ENCODE peak calls at places on chromosomes 12 and 14, in four cellular contexts. One of them, this sample, is unnamed.

GRCh38 chr14:97299661-97300060 is 502.5 kb downstream of the VRK1 start:
- DNase-seq in hepatocyte: no peak
- DNase-seq in astrocyte: no peak
- DNase-seq in stomach: no peak
- DNase-seq in this sample: no peak

GRCh38 chr14:41299924-41300323 is 306.8 kb upstream of the LRFN5 start:
- DNase-seq in hepatocyte: no peak
- DNase-seq in astrocyte: no peak
- DNase-seq in stomach: no peak
- DNase-seq in this sample: no peak

GRCh38 chr12:102202556-102202955 is 4.9 kb upstream of the PMCH start:
- DNase-seq in hepatocyte: no peak
- DNase-seq in astrocyte: no peak
- DNase-seq in stomach: no peak
- DNase-seq in this sample: no peak

GRCh38 chr14:60656755-60657608 is 7.7 kb upstream of the SIX1 start:
- DNase-seq in hepatocyte: peak; percentile 68
- DNase-seq in astrocyte: peak; percentile 49
- DNase-seq in stomach: peak; percentile 59
- DNase-seq in this sample: peak; percentile 59

GRCh38 chr12:72276212-72276865 is 4.2 kb downstream of the TRHDE start:
- DNase-seq in hepatocyte: no peak
- DNase-seq in astrocyte: no peak
- DNase-seq in stomach: no peak
- DNase-seq in this sample: no peak

GRCh38 chr12:71727958-71728357 is 26.7 kb upstream of the RAB21 start:
- DNase-seq in hepatocyte: no peak
- DNase-seq in astrocyte: no peak
- DNase-seq in stomach: no peak
- DNase-seq in this sample: no peak

GRCh38 chr12:115341442-115341841 is 657.5 kb upstream of the TBX3 start:
- DNase-seq in hepatocyte: peak; percentile 81
- DNase-seq in astrocyte: peak; percentile 97
- DNase-seq in stomach: peak; percentile 36
- DNase-seq in this sample: peak; percentile 49

GRCh38 chr14:36659822-36660735 is 1.6 kb upstream of the PAX9 start:
- DNase-seq in hepatocyte: no peak
- DNase-seq in astrocyte: no peak
- DNase-seq in stomach: no peak
- DNase-seq in this sample: no peak

GRCh38 chr14:23094666-23095195 is at the start of gene ACIN1:
- DNase-seq in hepatocyte: peak; percentile 91
- DNase-seq in astrocyte: peak; percentile 77
- DNase-seq in stomach: peak; percentile 75
- DNase-seq in this sample: peak; percentile 99

GRCh38 chr12:53978477-53979356 is 4.0 kb upstream of the HOTAIR start:
- DNase-seq in hepatocyte: peak; percentile 84
- DNase-seq in astrocyte: no peak
- DNase-seq in stomach: no peak
- DNase-seq in this sample: no peak

GRCh38 chr14:50871914-50872732 is at the start of gene ABHD12B:
- DNase-seq in hepatocyte: no peak
- DNase-seq in astrocyte: no peak
- DNase-seq in stomach: no peak
- DNase-seq in this sample: no peak

GRCh38 chr14:73025544-73025943 is 1.4 kb downstream of the ZFYVE1 start:
- DNase-seq in hepatocyte: no peak
- DNase-seq in astrocyte: no peak
- DNase-seq in stomach: no peak
- DNase-seq in this sample: no peak

GRCh38 chr12:42163913-42164312 is 19.2 kb upstream of the GXYLT1 start:
- DNase-seq in hepatocyte: no peak
- DNase-seq in astrocyte: no peak
- DNase-seq in stomach: no peak
- DNase-seq in this sample: no peak

GRCh38 chr12:111523587-111523986 is 75.5 kb downstream of the ATXN2 start:
- DNase-seq in hepatocyte: no peak
- DNase-seq in astrocyte: no peak
- DNase-seq in stomach: no peak
- DNase-seq in this sample: no peak

GRCh38 chr12:12008232-12008850 is 62.4 kb upstream of the BCL2L14 start:
- DNase-seq in hepatocyte: no peak
- DNase-seq in astrocyte: peak; percentile 43
- DNase-seq in stomach: no peak
- DNase-seq in this sample: no peak

GRCh38 chr14:92481386-92481785 is 32.2 kb upstream of the RIN3 start:
- DNase-seq in hepatocyte: no peak
- DNase-seq in astrocyte: peak; percentile 61
- DNase-seq in stomach: no peak
- DNase-seq in this sample: no peak

GRCh38 chr14:89391123-89391522 is 25.9 kb downstream of the FOXN3 start:
- DNase-seq in hepatocyte: no peak
- DNase-seq in astrocyte: peak; percentile 30
- DNase-seq in stomach: no peak
- DNase-seq in this sample: no peak

GRCh38 chr12:78095623-78096022 is 264.9 kb downstream of the NAV3 start:
- DNase-seq in hepatocyte: no peak
- DNase-seq in astrocyte: no peak
- DNase-seq in stomach: no peak
- DNase-seq in this sample: no peak

GRCh38 chr12:124554429-124555029 is 12.9 kb downstream of the NCOR2 start:
- DNase-seq in hepatocyte: no peak
- DNase-seq in astrocyte: no peak
- DNase-seq in stomach: no peak
- DNase-seq in this sample: no peak
- H3K4me1 ChIP-seq in hepatocyte: peaks cover 36% of the 10 kb centered on the region
- H3K4me1 ChIP-seq in astrocyte: peaks cover 30% of the 10 kb centered on the region
- H3K4me1 ChIP-seq in stomach: peaks cover 98% of the 10 kb centered on the region
- H3K4me1 ChIP-seq in this sample: peaks cover 11% of the 10 kb centered on the region

DNA sequence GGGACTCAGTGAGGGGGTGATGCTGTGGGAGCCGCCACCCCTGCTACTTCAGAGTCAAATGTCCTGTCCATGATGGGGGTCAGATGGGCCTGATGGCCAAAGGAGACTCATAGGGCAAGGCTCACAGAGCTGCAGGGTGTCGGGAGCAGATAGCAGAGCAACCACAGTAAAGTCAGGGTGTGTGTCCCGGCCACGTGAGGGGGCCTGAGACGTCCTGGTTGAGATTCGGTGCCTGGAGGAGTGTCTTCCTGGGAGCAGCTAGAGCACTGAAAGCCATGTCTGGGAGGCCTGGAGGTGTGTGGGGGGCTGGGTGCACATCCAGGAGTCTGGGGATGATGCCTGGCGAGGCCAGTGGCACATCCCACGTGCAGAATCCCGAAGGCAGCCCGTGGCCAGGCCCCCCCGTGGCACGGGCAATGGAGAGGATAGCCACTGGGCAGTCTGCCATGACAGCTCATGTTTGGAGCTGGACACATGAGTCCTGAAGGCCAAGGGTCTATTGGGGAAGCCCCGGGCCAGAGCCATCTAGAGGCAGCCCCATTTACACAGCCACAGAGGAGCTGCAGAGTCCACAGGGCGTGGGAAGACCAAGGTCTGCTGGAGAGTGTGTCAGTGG is 308.0 kb upstream of the SFSWAP start:
- DNase-seq in hepatocyte: no peak
- DNase-seq in astrocyte: no peak
- DNase-seq in stomach: no peak
- DNase-seq in this sample: no peak
- H3K9me3 ChIP-seq in hepatocyte: no peaks in the 10 kb centered on the region
- H3K9me3 ChIP-seq in astrocyte: peaks cover 6% of the 10 kb centered on the region
- H3K9me3 ChIP-seq in stomach: peaks cover 8% of the 10 kb centered on the region
- H3K9me3 ChIP-seq in this sample: peaks cover under 1% of the 10 kb centered on the region

GRCh38 chr14:68408680-68409079 is 384.2 kb downstream of the ZFP36L1 start:
- DNase-seq in hepatocyte: no peak
- DNase-seq in astrocyte: no peak
- DNase-seq in stomach: no peak
- DNase-seq in this sample: no peak
- TF ChIP-seq CTCF in hepatocyte: peak; percentile 3
- TF ChIP-seq CTCF in astrocyte: no peak
- TF ChIP-seq CTCF in stomach: no peak
- TF ChIP-seq CTCF in this sample: no peak

DNA sequence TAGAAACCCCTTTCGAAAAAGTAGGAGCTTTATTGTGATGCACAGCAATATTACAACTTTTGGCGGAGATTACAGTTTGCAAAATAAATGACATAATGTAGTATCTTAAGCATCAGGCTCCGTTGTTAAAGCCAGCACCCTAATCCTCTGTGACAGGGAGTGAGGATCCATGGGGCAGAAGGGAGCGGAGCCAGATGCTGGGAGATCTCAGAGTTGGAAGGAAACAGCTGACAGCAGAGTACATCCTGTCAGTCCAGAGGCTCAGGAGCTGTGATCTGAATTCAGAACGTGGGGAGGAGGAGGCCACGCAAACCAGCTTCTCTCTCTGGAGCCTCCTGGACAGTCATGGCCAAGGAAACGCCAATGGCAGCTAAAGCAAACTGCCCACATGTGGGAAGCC is 55.7 kb downstream of the TMTC1 start:
- DNase-seq in hepatocyte: no peak
- DNase-seq in astrocyte: no peak
- DNase-seq in stomach: no peak
- DNase-seq in this sample: no peak
- H3K4me1 ChIP-seq in hepatocyte: peaks cover 5% of the 10 kb centered on the region
- H3K4me1 ChIP-seq in astrocyte: peaks cover 10% of the 10 kb centered on the region
- H3K4me1 ChIP-seq in stomach: peaks cover 17% of the 10 kb centered on the region
- H3K4me1 ChIP-seq in this sample: no peaks in the 10 kb centered on the region

GRCh38 chr12:13976880-13977279 is 4.5 kb downstream of the GRIN2B start:
- DNase-seq in hepatocyte: no peak
- DNase-seq in astrocyte: no peak
- DNase-seq in stomach: no peak
- DNase-seq in this sample: no peak
- H3K9me3 ChIP-seq in hepatocyte: no peaks in the 10 kb centered on the region
- H3K9me3 ChIP-seq in astrocyte: no peaks in the 10 kb centered on the region
- H3K9me3 ChIP-seq in stomach: no peaks in the 10 kb centered on the region
- H3K9me3 ChIP-seq in this sample: no peaks in the 10 kb centered on the region

GRCh38 chr14:87883750-87884149 is 109.2 kb downstream of the GALC start:
- DNase-seq in hepatocyte: no peak
- DNase-seq in astrocyte: no peak
- DNase-seq in stomach: no peak
- DNase-seq in this sample: no peak

DNA sequence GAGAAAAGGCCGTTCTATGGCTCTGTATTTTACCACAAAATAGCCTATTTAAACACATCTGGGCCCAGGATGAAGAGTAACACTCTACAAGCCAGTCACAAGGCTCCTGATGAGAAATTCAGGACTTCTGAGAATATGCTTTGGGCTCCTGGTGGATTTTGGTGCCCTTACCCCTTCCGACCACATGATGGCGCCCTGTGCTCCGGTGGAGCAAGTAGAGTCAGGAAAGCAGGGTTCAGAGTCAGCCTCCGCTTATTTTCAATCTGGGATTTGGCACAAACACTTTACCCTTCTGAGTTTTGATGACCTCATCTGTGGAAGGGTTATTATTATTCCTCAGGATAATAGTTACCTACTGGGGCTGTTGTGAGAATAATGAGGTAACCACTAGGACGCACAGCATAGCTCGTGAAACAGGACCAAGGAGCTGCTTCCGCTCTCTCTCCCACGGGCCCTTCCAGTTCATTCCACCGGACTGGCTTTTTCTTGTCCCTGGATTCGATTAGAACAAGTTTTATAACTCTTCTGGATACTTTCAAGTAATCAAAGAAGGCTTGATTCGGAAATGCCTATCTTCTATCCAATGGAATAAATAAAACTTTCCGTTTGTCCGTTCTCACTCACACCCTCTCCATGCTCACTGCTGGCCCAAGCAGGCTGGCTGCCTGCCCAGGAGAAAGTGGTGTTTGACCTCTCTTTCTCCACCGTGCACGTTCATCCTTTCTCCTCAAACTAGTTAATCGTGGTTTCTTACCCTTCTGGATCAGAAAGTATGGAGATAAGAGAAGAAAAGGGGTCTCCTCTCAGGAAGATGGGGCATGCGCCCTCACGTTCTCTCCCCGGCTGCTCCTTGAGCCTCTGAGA is 104.6 kb downstream of the GALC start:
- DNase-seq in hepatocyte: peak; percentile 12
- DNase-seq in astrocyte: no peak
- DNase-seq in stomach: no peak
- DNase-seq in this sample: peak; percentile 23
- TF ChIP-seq CTCF in hepatocyte: peak; percentile 25
- TF ChIP-seq CTCF in astrocyte: peak; percentile 34
- TF ChIP-seq CTCF in stomach: no peak
- TF ChIP-seq CTCF in this sample: no peak

GRCh38 chr14:79334272-79334671 is 877.0 kb downstream of the DIO2 start:
- DNase-seq in hepatocyte: no peak
- DNase-seq in astrocyte: no peak
- DNase-seq in stomach: no peak
- DNase-seq in this sample: no peak
- H3K4me1 ChIP-seq in hepatocyte: no peaks in the 10 kb centered on the region
- H3K4me1 ChIP-seq in astrocyte: peaks cover 13% of the 10 kb centered on the region
- H3K4me1 ChIP-seq in stomach: no peaks in the 10 kb centered on the region
- H3K4me1 ChIP-seq in this sample: no peaks in the 10 kb centered on the region

DNA sequence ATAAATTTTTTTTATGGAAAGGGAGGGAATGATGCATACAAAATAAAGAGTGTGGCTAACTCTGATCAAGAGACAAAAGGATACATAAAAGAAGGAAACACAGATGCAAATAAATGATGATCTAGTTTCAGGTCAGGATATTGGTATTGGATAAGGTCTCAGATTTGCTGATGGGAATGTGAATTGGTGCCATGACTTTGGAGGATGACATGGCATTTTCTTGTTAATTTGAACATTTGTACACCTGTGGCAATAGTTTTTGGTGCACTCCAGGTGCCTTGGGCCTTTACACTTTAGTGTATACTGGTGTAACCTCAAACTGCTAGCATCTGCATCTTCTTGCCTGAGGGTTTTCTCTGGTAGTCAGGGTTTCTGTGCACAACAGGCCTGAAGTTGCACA is 279.3 kb downstream of the TMEM121 start:
- DNase-seq in hepatocyte: no peak
- DNase-seq in astrocyte: no peak
- DNase-seq in stomach: no peak
- DNase-seq in this sample: no peak
- H3K9me3 ChIP-seq in hepatocyte: peaks cover 2% of the 10 kb centered on the region
- H3K9me3 ChIP-seq in astrocyte: peaks cover 4% of the 10 kb centered on the region
- H3K9me3 ChIP-seq in stomach: peaks cover 39% of the 10 kb centered on the region
- H3K9me3 ChIP-seq in this sample: no peaks in the 10 kb centered on the region

DNA sequence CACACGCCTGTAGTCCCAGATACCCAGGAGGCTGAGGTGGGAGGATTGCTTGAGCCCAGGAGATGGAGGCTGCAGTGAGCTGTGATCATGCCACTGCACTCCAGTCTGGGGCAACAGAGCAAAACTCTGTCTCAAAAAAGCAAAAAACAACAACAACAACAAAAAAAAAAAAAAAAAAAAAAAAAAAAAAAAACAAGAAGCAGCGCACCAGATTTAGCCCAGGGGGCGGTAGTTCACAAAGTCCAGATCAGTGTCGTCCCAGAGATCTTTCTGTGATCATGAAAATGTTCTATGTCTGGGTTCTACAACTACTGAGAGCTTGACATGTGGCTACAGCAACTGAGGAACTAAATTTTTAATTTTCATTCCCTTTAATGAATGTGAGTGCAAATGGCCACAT is 27.4 kb downstream of the OAS2 start:
- DNase-seq in hepatocyte: no peak
- DNase-seq in astrocyte: no peak
- DNase-seq in stomach: no peak
- DNase-seq in this sample: no peak
- TF ChIP-seq CTCF in hepatocyte: peak; percentile 23
- TF ChIP-seq CTCF in astrocyte: peak; percentile 11
- TF ChIP-seq CTCF in stomach: no peak
- TF ChIP-seq CTCF in this sample: no peak

GRCh38 chr12:108647199-108647935 is 13.7 kb upstream of the SELPLG start:
- DNase-seq in hepatocyte: no peak
- DNase-seq in astrocyte: no peak
- DNase-seq in stomach: no peak
- DNase-seq in this sample: no peak
- H3K4me1 ChIP-seq in hepatocyte: no peaks in the 10 kb centered on the region
- H3K4me1 ChIP-seq in astrocyte: peaks cover 40% of the 10 kb centered on the region
- H3K4me1 ChIP-seq in stomach: peaks cover 37% of the 10 kb centered on the region
- H3K4me1 ChIP-seq in this sample: no peaks in the 10 kb centered on the region